ENCODE peak calls at places on chromosomes 2 and 18, in eight cellular contexts. A, L, O, W, T, Q, D and N are unnamed samples.

GRCh38 chr18:3808985-3809780 is 359.2 kb downstream of the TGIF1 start:
- DNase-seq in W (no peak), O (no peak), T (no peak), A (no peak), Q (no peak), D (no peak), L (no peak), N (no peak)

GRCh38 chr2:44836174-44836573 is 105.3 kb upstream of the SIX3 start:
- DNase-seq in Q (no peak), L (no peak), D (no peak), T (no peak), A (no peak), O (peak; percentile 20), W (no peak), N (no peak)

GRCh38 chr18:30358545-30358944 is 684.0 kb downstream of the DSC3 start:
- DNase-seq in D (no peak), Q (no peak), L (no peak), A (no peak), W (no peak), T (no peak), O (no peak), N (no peak)

GRCh38 chr18:12841070-12841469 is 43.0 kb downstream of the PTPN2 start:
- DNase-seq in O (no peak), Q (no peak), T (no peak), W (no peak), D (no peak), L (no peak), A (no peak), N (no peak)

GRCh38 chr2:234996041-234996440 is 44.2 kb downstream of the SH3BP4 start:
- DNase-seq in L (no peak), O (no peak), W (no peak), Q (no peak), D (no peak), T (peak; percentile 1), A (no peak), N (no peak)

GRCh38 chr2:226891780-226892590 is 56.1 kb downstream of the RHBDD1 start:
- DNase-seq in Q (no peak), O (no peak), W (no peak), A (no peak), L (no peak), D (no peak), T (no peak), N (peak; percentile 65)

GRCh38 chr2:86239326-86239725 is 40.1 kb downstream of the MRPL35 start:
- DNase-seq in W (no peak), D (no peak), T (no peak), L (no peak), A (no peak), O (no peak), Q (no peak), N (no peak)

GRCh38 chr18:3648695-3649094 is 198.7 kb downstream of the TGIF1 start:
- DNase-seq in Q (no peak), T (no peak), W (no peak), L (no peak), D (no peak), A (no peak), O (no peak), N (no peak)

GRCh38 chr2:106147159-106147558 is 46.9 kb downstream of the UXS1 start:
- DNase-seq in O (peak; percentile 59), D (no peak), L (no peak), Q (no peak), T (no peak), A (no peak), W (no peak), N (peak; percentile 42)
- H3K27ac ChIP-seq in O (peak overlapping the region; percentile 85), D (peak overlapping the region; percentile 64), L (peak overlapping the region; percentile 52), Q (no peak overlapping the region), T (no peak overlapping the region), A (no peak overlapping the region), W (no peak overlapping the region), N (no peak overlapping the region)

GRCh38 chr18:59298871-59299270 is 19.6 kb downstream of the CPLX4 start:
- DNase-seq in A (no peak), T (no peak), Q (no peak), W (no peak), D (no peak), O (no peak), L (no peak), N (no peak)
- H3K27me3 ChIP-seq in A (no peaks in the 10 kb centered on the region), T (no peaks in the 10 kb centered on the region), Q (peaks cover 28% of the 10 kb centered on the region), W (no peaks in the 10 kb centered on the region), D (no peaks in the 10 kb centered on the region), O (peaks cover 8% of the 10 kb centered on the region), L (no peaks in the 10 kb centered on the region), N (peaks cover 52% of the 10 kb centered on the region)

DNA sequence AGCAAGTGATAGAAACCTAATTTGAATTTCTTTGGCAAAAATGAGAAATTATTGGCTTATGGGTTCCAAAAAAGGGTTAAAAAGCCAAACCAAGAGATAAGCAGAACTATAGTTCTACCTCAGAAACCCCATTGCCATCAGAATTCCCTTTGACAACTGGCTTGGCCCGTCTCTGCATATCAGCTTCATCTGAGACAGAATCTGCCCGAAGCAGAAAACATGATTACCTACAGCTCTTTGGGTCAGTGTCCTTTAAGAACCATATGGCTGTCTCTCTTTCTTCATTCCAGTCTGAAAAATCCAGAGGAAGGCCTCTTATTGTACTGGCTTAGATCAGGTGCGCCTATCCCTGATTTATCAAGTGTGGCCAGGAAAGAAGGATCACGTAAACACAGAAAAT is 49.8 kb upstream of the AGPS start:
- DNase-seq in L (no peak), W (no peak), T (no peak), A (no peak), Q (no peak), D (no peak), O (no peak), N (no peak)
- H3K4me1 ChIP-seq in L (no peaks in the 10 kb centered on the region), W (no peaks in the 10 kb centered on the region), T (peaks cover 7% of the 10 kb centered on the region), A (no peaks in the 10 kb centered on the region), Q (peaks cover 3% of the 10 kb centered on the region), D (no peaks in the 10 kb centered on the region), O (peaks cover 14% of the 10 kb centered on the region), N (peaks cover 17% of the 10 kb centered on the region)

DNA sequence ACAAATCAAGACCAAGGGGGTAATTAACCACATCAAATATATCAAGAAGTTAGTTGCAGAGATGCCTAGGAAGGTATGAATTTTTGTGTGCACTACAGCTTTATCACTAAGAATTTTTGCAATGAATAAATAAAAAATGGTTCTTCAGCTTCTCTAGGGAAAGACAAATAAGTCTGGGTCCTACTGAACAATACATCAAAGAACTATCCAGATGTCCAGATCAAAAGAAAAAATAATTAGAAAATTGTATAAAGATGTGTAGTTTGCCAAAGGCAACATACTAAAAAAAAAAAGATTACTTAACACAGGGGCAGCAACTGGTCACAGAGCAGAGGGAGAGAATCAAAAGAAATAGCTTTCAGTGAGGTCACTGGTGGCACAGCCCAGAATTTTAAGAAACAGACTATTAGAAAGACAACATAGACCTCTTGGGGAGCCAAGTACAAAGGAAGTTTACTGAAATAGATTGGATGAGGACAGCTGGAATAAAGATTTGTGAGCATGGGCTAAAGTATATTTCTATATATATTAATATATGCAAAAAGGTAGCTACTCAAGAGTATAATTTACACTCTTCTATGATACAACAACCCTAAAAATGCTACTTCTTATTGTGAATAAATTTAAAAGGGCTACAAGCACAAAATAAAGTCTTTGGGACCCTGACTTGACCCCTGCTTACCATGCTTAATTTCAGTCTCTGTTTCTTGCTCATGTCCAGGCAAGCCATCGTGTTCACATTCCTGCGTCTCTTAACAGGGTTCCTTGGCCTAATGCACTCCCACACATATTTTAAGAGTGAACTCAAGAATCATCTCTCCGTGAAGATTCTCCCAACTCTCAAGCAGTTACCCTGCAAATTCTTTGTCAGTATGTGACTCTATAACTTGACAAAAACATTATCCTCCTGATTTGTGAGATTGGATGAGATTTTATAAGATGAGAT is 99.0 kb upstream of the GRB14 start:
- DNase-seq in T (no peak), Q (peak; percentile 4), D (no peak), A (no peak), L (no peak), W (no peak), O (no peak), N (peak; percentile 77)
- H3K27ac ChIP-seq in T (no peak overlapping the region), Q (peak overlapping the region; percentile 83), D (no peak overlapping the region), A (no peak overlapping the region), L (no peak overlapping the region), W (no peak overlapping the region), O (no peak overlapping the region), N (no peak overlapping the region)

GRCh38 chr2:172082105-172082943 is 3.0 kb upstream of the DLX1 start:
- DNase-seq in O (no peak), A (no peak), W (no peak), Q (peak; percentile 36), T (no peak), D (no peak), L (no peak), N (no peak)
- H3K27me3 ChIP-seq in O (no peaks in the 10 kb centered on the region), A (peaks cover 79% of the 10 kb centered on the region), W (peaks cover 32% of the 10 kb centered on the region), Q (peaks cover 49% of the 10 kb centered on the region), T (no peaks in the 10 kb centered on the region), D (no peaks in the 10 kb centered on the region), L (no peaks in the 10 kb centered on the region), N (peaks cover 100% of the 10 kb centered on the region)

GRCh38 chr18:48752928-48753327 is 197.8 kb downstream of the SMAD7 start:
- DNase-seq in Q (no peak), T (peak; percentile 12), W (no peak), O (no peak), A (no peak), D (no peak), L (no peak), N (no peak)
- H3K4me1 ChIP-seq in Q (no peaks in the 10 kb centered on the region), T (peaks cover 21% of the 10 kb centered on the region), W (peaks cover 5% of the 10 kb centered on the region), O (peaks cover 16% of the 10 kb centered on the region), A (no peaks in the 10 kb centered on the region), D (no peaks in the 10 kb centered on the region), L (no peaks in the 10 kb centered on the region), N (no peaks in the 10 kb centered on the region)

GRCh38 chr2:207141381-207141780 is 24.4 kb downstream of the KLF7 start:
- DNase-seq in O (no peak), A (no peak), W (no peak), Q (no peak), L (no peak), D (no peak), T (no peak), N (no peak)
- H3K27ac ChIP-seq in O (no peak overlapping the region), A (no peak overlapping the region), W (no peak overlapping the region), Q (no peak overlapping the region), L (no peak overlapping the region), D (no peak overlapping the region), T (peak overlapping the region; percentile 60), N (no peak overlapping the region)

GRCh38 chr2:16509042-16509441 is 156.6 kb downstream of the CYRIA start:
- DNase-seq in D (no peak), A (no peak), Q (no peak), W (no peak), O (no peak), L (no peak), T (no peak), N (no peak)

GRCh38 chr2:16507655-16508054 is 158.0 kb downstream of the CYRIA start:
- DNase-seq in O (no peak), T (no peak), Q (no peak), A (no peak), D (no peak), L (no peak), W (no peak), N (no peak)

GRCh38 chr2:16508061-16508851 is 157.4 kb downstream of the CYRIA start:
- DNase-seq in D (peak; percentile 60), A (no peak), O (no peak), Q (peak; percentile 96), T (peak; percentile 71), L (peak; percentile 68), W (peak; percentile 61), N (peak; percentile 83)

GRCh38 chr2:16511041-16511440 is 154.6 kb downstream of the CYRIA start:
- DNase-seq in O (no peak), W (no peak), T (no peak), D (no peak), A (no peak), Q (no peak), L (no peak), N (no peak)

DNA sequence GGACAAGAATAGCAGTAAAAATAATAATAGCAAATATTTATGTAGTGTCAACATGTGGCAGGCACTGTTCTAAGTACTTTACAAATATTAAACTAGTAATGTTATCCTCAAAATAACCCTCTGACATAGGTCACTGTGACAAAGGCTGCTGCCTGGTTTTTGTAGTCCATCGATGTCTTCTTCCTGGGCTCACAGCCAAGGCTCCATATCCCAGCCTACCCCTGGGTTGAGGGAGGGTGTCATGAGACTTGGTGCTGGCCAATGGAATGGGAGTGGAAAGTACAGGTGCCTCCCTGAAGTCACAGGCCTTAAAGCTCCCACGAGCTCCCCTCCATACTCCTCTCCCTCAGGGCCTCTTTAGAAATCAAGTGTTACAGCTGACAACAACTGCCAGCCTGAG is 159.3 kb downstream of the CYRIA start:
- DNase-seq in T (no peak), O (no peak), W (no peak), A (no peak), D (no peak), Q (peak; percentile 65), L (no peak), N (no peak)
- H3K27me3 ChIP-seq in T (no peaks in the 10 kb centered on the region), O (peaks cover 12% of the 10 kb centered on the region), W (no peaks in the 10 kb centered on the region), A (peaks cover 18% of the 10 kb centered on the region), D (no peaks in the 10 kb centered on the region), Q (no peaks in the 10 kb centered on the region), L (no peaks in the 10 kb centered on the region), N (peaks cover 4% of the 10 kb centered on the region)